ENCODE peak calls at places on chromosomes 4 and X, in six cellular contexts. One of them, this sample, is unnamed.

GRCh38 chr4:151215295-151215694 is 61.7 kb upstream of the PRSS48 start:
- DNase-seq in stomach: no peak
- DNase-seq in sigmoid colon: no peak
- DNase-seq in transverse colon: no peak
- DNase-seq in GM12878: no peak
- DNase-seq in tibial nerve: no peak
- DNase-seq in this sample: no peak

GRCh38 chrX:140343226-140343873 is 161.5 kb downstream of the SOX3 start:
- DNase-seq in stomach: no peak
- DNase-seq in sigmoid colon: no peak
- DNase-seq in transverse colon: no peak
- DNase-seq in GM12878: no peak
- DNase-seq in tibial nerve: no peak
- DNase-seq in this sample: no peak

GRCh38 chrX:54818221-54818620 is 10.7 kb downstream of the MAGED2 start:
- DNase-seq in stomach: no peak
- DNase-seq in sigmoid colon: no peak
- DNase-seq in transverse colon: no peak
- DNase-seq in GM12878: no peak
- DNase-seq in tibial nerve: no peak
- DNase-seq in this sample: no peak

GRCh38 chr4:180560896-180561295 is 1682.3 kb upstream of the TENM3 start:
- DNase-seq in stomach: no peak
- DNase-seq in sigmoid colon: no peak
- DNase-seq in transverse colon: no peak
- DNase-seq in GM12878: no peak
- DNase-seq in tibial nerve: no peak
- DNase-seq in this sample: no peak

GRCh38 chrX:136711147-136711546 is 63.2 kb downstream of the CD40LG start:
- DNase-seq in stomach: peak
- DNase-seq in sigmoid colon: peak
- DNase-seq in transverse colon: peak
- DNase-seq in GM12878: no peak
- DNase-seq in tibial nerve: peak
- DNase-seq in this sample: no peak

GRCh38 chr4:89939994-89940393 is 45.3 kb downstream of the MMRN1 start:
- DNase-seq in stomach: peak
- DNase-seq in sigmoid colon: no peak
- DNase-seq in transverse colon: no peak
- DNase-seq in GM12878: no peak
- DNase-seq in tibial nerve: no peak
- DNase-seq in this sample: no peak

GRCh38 chr4:89242864-89243740 is 64.5 kb downstream of the GPRIN3 start:
- DNase-seq in stomach: no peak
- DNase-seq in sigmoid colon: no peak
- DNase-seq in transverse colon: no peak
- DNase-seq in GM12878: no peak
- DNase-seq in tibial nerve: no peak
- DNase-seq in this sample: no peak

GRCh38 chrX:52363247-52363883 is 5.5 kb upstream of the XAGE2 start:
- DNase-seq in stomach: no peak
- DNase-seq in sigmoid colon: no peak
- DNase-seq in transverse colon: peak
- DNase-seq in GM12878: no peak
- DNase-seq in tibial nerve: no peak
- DNase-seq in this sample: peak

GRCh38 chr4:69920874-69921273 is 10.0 kb upstream of the CSN1S1 start:
- DNase-seq in stomach: no peak
- DNase-seq in sigmoid colon: no peak
- DNase-seq in transverse colon: no peak
- DNase-seq in GM12878: no peak
- DNase-seq in tibial nerve: no peak
- DNase-seq in this sample: no peak

GRCh38 chrX:57265126-57265525 is 21.4 kb upstream of the FAAH2 start:
- DNase-seq in stomach: no peak
- DNase-seq in sigmoid colon: no peak
- DNase-seq in transverse colon: no peak
- DNase-seq in GM12878: no peak
- DNase-seq in tibial nerve: no peak
- DNase-seq in this sample: no peak

GRCh38 chr4:89136525-89136924 is 25.2 kb downstream of the TIGD2 start:
- DNase-seq in stomach: no peak
- DNase-seq in sigmoid colon: no peak
- DNase-seq in transverse colon: no peak
- DNase-seq in GM12878: no peak
- DNase-seq in tibial nerve: no peak
- DNase-seq in this sample: no peak

GRCh38 chrX:12967711-12968465 is 7.0 kb upstream of the TMSB4X start:
- DNase-seq in stomach: no peak
- DNase-seq in sigmoid colon: no peak
- DNase-seq in transverse colon: no peak
- DNase-seq in GM12878: no peak
- DNase-seq in tibial nerve: no peak
- DNase-seq in this sample: no peak

GRCh38 chrX:20221902-20222301 is 44.8 kb downstream of the RPS6KA3 start:
- DNase-seq in stomach: no peak
- DNase-seq in sigmoid colon: no peak
- DNase-seq in transverse colon: no peak
- DNase-seq in GM12878: no peak
- DNase-seq in tibial nerve: no peak
- DNase-seq in this sample: no peak
- TF ChIP-seq EP300 in stomach: no peak
- TF ChIP-seq EP300 in sigmoid colon: no peak
- TF ChIP-seq EP300 in transverse colon: no peak
- TF ChIP-seq EP300 in GM12878: no peak
- TF ChIP-seq EP300 in tibial nerve: no peak
- TF ChIP-seq EP300 in this sample: no peak

DNA sequence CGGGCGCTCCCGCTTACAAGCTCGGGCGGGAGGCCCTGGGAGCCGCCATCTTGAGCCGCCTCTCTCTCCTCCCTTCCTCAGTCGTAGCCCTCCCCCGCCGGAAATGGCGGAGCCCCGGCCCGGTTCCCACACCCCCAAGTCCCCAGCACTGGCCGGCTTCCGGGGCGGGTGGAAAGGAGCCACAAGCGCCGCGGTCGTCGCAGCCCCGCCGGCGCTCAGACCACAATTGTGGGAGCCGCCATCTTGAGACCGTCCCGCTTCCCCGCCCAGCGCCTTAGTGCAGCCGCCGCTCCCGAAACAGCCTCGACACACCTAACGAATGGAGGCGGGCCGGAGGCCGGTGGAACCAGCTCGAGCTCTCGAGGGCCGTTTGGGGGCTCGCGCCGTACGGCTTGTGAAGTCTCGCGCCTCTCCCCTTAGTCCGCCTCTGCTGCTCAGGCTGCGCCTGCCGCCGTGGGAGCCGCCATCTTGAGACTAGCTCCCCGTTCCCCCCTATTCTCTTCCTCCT is 440 bp downstream of the HCFC1 start:
- DNase-seq in stomach: peak
- DNase-seq in sigmoid colon: peak
- DNase-seq in transverse colon: peak
- DNase-seq in GM12878: peak
- DNase-seq in tibial nerve: peak
- DNase-seq in this sample: peak
- TF ChIP-seq POLR2A in stomach: peak
- TF ChIP-seq POLR2A in sigmoid colon: peak
- TF ChIP-seq POLR2A in transverse colon: peak
- TF ChIP-seq POLR2A in GM12878: peak
- TF ChIP-seq POLR2A in tibial nerve: peak
- TF ChIP-seq POLR2A in this sample: peak

GRCh38 chr4:41510179-41510578 is 27.8 kb upstream of the LIMCH1 start:
- DNase-seq in stomach: no peak
- DNase-seq in sigmoid colon: no peak
- DNase-seq in transverse colon: no peak
- DNase-seq in GM12878: no peak
- DNase-seq in tibial nerve: no peak
- DNase-seq in this sample: no peak

GRCh38 chr4:41509411-41510008 is 28.4 kb upstream of the LIMCH1 start:
- DNase-seq in stomach: peak
- DNase-seq in sigmoid colon: no peak
- DNase-seq in transverse colon: no peak
- DNase-seq in GM12878: no peak
- DNase-seq in tibial nerve: no peak
- DNase-seq in this sample: no peak

GRCh38 chr4:41506071-41506470 is 31.9 kb upstream of the LIMCH1 start:
- DNase-seq in stomach: no peak
- DNase-seq in sigmoid colon: no peak
- DNase-seq in transverse colon: no peak
- DNase-seq in GM12878: no peak
- DNase-seq in tibial nerve: no peak
- DNase-seq in this sample: no peak

GRCh38 chr4:41505161-41505653 is 32.8 kb upstream of the LIMCH1 start:
- DNase-seq in stomach: no peak
- DNase-seq in sigmoid colon: no peak
- DNase-seq in transverse colon: no peak
- DNase-seq in GM12878: no peak
- DNase-seq in tibial nerve: no peak
- DNase-seq in this sample: no peak

GRCh38 chr4:41507292-41507933 is 30.5 kb upstream of the LIMCH1 start:
- DNase-seq in stomach: no peak
- DNase-seq in sigmoid colon: no peak
- DNase-seq in transverse colon: no peak
- DNase-seq in GM12878: no peak
- DNase-seq in tibial nerve: no peak
- DNase-seq in this sample: no peak
- TF ChIP-seq EP300 in stomach: no peak
- TF ChIP-seq EP300 in sigmoid colon: no peak
- TF ChIP-seq EP300 in transverse colon: no peak
- TF ChIP-seq EP300 in GM12878: no peak
- TF ChIP-seq EP300 in tibial nerve: no peak
- TF ChIP-seq EP300 in this sample: no peak

DNA sequence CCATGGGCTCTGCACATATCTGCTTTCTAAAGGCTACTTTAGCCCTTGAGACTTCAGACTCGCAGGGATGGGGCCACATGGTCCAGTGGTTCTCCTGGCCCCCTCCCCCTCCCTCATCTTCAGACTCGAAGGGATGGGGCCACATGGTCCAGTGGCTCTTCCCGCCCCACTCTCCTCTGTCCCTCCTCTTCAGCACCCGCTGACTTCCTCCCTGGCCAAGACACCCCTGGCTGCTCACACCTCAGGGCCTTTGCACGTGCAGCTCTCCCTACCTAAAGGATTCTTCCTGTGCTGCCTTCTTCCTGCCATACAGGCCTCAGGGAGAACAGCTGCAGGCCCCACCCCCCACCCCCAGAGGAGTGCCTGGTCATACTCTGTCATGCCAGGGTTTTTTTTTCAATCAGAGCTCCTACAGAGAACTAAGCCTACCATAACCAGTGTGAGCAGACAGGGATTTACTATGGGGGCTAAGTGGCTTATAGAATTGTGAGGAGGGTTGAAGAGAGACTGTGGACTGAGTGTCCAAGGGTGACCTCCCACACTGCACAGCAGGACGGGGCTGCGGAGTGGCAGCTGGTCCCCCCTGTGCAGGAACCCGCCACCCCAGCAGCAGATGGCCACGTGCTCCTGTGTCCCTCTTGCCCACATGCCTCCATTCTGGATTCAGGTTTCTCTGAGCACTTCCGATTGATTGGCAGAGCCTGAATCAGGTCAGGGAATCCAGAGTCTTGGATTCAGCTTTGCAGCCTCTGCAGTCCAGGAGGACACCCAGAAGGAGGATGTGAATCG is 6.1 kb upstream of the SPON2 start:
- DNase-seq in stomach: no peak
- DNase-seq in sigmoid colon: peak
- DNase-seq in transverse colon: no peak
- DNase-seq in GM12878: no peak
- DNase-seq in tibial nerve: no peak
- DNase-seq in this sample: no peak
- TF ChIP-seq POLR2A in stomach: no peak
- TF ChIP-seq POLR2A in sigmoid colon: no peak
- TF ChIP-seq POLR2A in transverse colon: no peak
- TF ChIP-seq POLR2A in GM12878: no peak
- TF ChIP-seq POLR2A in tibial nerve: no peak
- TF ChIP-seq POLR2A in this sample: no peak

GRCh38 chr4:1192493-1193205 is 20.3 kb upstream of the SPON2 start:
- DNase-seq in stomach: peak
- DNase-seq in sigmoid colon: peak
- DNase-seq in transverse colon: peak
- DNase-seq in GM12878: no peak
- DNase-seq in tibial nerve: no peak
- DNase-seq in this sample: peak
- TF ChIP-seq EP300 in stomach: no peak
- TF ChIP-seq EP300 in sigmoid colon: no peak
- TF ChIP-seq EP300 in transverse colon: no peak
- TF ChIP-seq EP300 in GM12878: no peak
- TF ChIP-seq EP300 in tibial nerve: no peak
- TF ChIP-seq EP300 in this sample: no peak

GRCh38 chr4:5051692-5052423 is 578 bp downstream of the STK32B start:
- DNase-seq in stomach: peak
- DNase-seq in sigmoid colon: no peak
- DNase-seq in transverse colon: no peak
- DNase-seq in GM12878: no peak
- DNase-seq in tibial nerve: no peak
- DNase-seq in this sample: no peak

GRCh38 chr4:5048721-5049120 is 2.6 kb upstream of the STK32B start:
- DNase-seq in stomach: no peak
- DNase-seq in sigmoid colon: no peak
- DNase-seq in transverse colon: no peak
- DNase-seq in GM12878: no peak
- DNase-seq in tibial nerve: no peak
- DNase-seq in this sample: no peak

GRCh38 chr4:5051210-5051691 is at the start of gene STK32B:
- DNase-seq in stomach: peak
- DNase-seq in sigmoid colon: peak
- DNase-seq in transverse colon: peak
- DNase-seq in GM12878: no peak
- DNase-seq in tibial nerve: no peak
- DNase-seq in this sample: peak

GRCh38 chr4:5052424-5052702 is 1.1 kb downstream of the STK32B start:
- DNase-seq in stomach: no peak
- DNase-seq in sigmoid colon: no peak
- DNase-seq in transverse colon: no peak
- DNase-seq in GM12878: no peak
- DNase-seq in tibial nerve: no peak
- DNase-seq in this sample: no peak

GRCh38 chr4:5050520-5050955 is 742 bp upstream of the STK32B start:
- DNase-seq in stomach: peak
- DNase-seq in sigmoid colon: peak
- DNase-seq in transverse colon: peak
- DNase-seq in GM12878: no peak
- DNase-seq in tibial nerve: peak
- DNase-seq in this sample: peak
- TF ChIP-seq POLR2A in stomach: no peak
- TF ChIP-seq POLR2A in sigmoid colon: no peak
- TF ChIP-seq POLR2A in transverse colon: no peak
- TF ChIP-seq POLR2A in GM12878: no peak
- TF ChIP-seq POLR2A in tibial nerve: no peak
- TF ChIP-seq POLR2A in this sample: no peak

GRCh38 chr4:20354120-20354519 is 102.4 kb downstream of the SLIT2 start:
- DNase-seq in stomach: no peak
- DNase-seq in sigmoid colon: no peak
- DNase-seq in transverse colon: no peak
- DNase-seq in GM12878: no peak
- DNase-seq in tibial nerve: no peak
- DNase-seq in this sample: no peak
- TF ChIP-seq EP300 in stomach: no peak
- TF ChIP-seq EP300 in sigmoid colon: no peak
- TF ChIP-seq EP300 in transverse colon: no peak
- TF ChIP-seq EP300 in GM12878: no peak
- TF ChIP-seq EP300 in tibial nerve: no peak
- TF ChIP-seq EP300 in this sample: no peak

GRCh38 chrX:154368630-154369452 is 5.6 kb downstream of the FLNA start:
- DNase-seq in stomach: peak
- DNase-seq in sigmoid colon: peak
- DNase-seq in transverse colon: peak
- DNase-seq in GM12878: peak
- DNase-seq in tibial nerve: peak
- DNase-seq in this sample: peak
- TF ChIP-seq POLR2A in stomach: no peak
- TF ChIP-seq POLR2A in sigmoid colon: no peak
- TF ChIP-seq POLR2A in transverse colon: no peak
- TF ChIP-seq POLR2A in GM12878: peak
- TF ChIP-seq POLR2A in tibial nerve: peak
- TF ChIP-seq POLR2A in this sample: peak

GRCh38 chrX:103927633-103928032 is 34.8 kb upstream of the TMSB15B start:
- DNase-seq in stomach: no peak
- DNase-seq in sigmoid colon: no peak
- DNase-seq in transverse colon: no peak
- DNase-seq in GM12878: no peak
- DNase-seq in tibial nerve: no peak
- DNase-seq in this sample: no peak
- TF ChIP-seq EP300 in stomach: no peak
- TF ChIP-seq EP300 in sigmoid colon: no peak
- TF ChIP-seq EP300 in transverse colon: no peak
- TF ChIP-seq EP300 in GM12878: no peak
- TF ChIP-seq EP300 in tibial nerve: no peak
- TF ChIP-seq EP300 in this sample: no peak

This sample was measured in upper lobe of left lung.